ENCODE peak calls at places on chromosomes 13 and 19, in seven cellular contexts. G is CD8-positive, alpha-beta T cell; N is upper lobe of left lung; Y is breast epithelium; U is heart right ventricle; B is CD4-positive, alpha-beta T cell; J is GM12865. M is an unnamed sample.

GRCh38 chr19:6464070-6464873 is at the start of gene CRB3:
- DNase-seq in Y (peak), G (peak), B (peak), N (peak), U (no peak), J (no peak), M (peak)

GRCh38 chr13:66972659-66973058 is 257.5 kb downstream of the PCDH9 start:
- DNase-seq in U (no peak), B (no peak), G (no peak), N (no peak), Y (no peak), J (no peak), M (no peak)

GRCh38 chr13:73820688-73821087 is 313.5 kb downstream of the KLF12 start:
- DNase-seq in J (peak), U (no peak), Y (no peak), G (no peak), N (no peak), B (no peak), M (no peak)

GRCh38 chr19:51651216-51651846 is 4.7 kb upstream of the SIGLEC14 start:
- DNase-seq in Y (no peak), B (no peak), U (no peak), J (peak), G (no peak), N (peak), M (no peak)

GRCh38 chr13:27635256-27635655 is 13.6 kb downstream of the POLR1D start:
- DNase-seq in U (no peak), G (no peak), Y (no peak), B (no peak), N (no peak), J (no peak), M (no peak)

GRCh38 chr13:88281846-88282245 is 610.7 kb downstream of the SLITRK5 start:
- DNase-seq in B (no peak), G (no peak), N (no peak), U (no peak), Y (no peak), J (no peak), M (no peak)

GRCh38 chr19:52943134-52943883 is 19.4 kb downstream of the ZNF816 start:
- DNase-seq in Y (no peak), N (no peak), B (no peak), J (no peak), U (no peak), G (no peak), M (no peak)

GRCh38 chr13:44583126-44583525 is 7.0 kb upstream of the TSC22D1 start:
- DNase-seq in U (no peak), B (no peak), N (no peak), Y (no peak), J (no peak), G (no peak), M (no peak)

GRCh38 chr19:3357731-3358391 is 8.5 kb upstream of the NFIC start:
- DNase-seq in Y (no peak), G (no peak), J (no peak), N (no peak), B (no peak), U (no peak), M (no peak)

GRCh38 chr13:111241006-111241755 is 79.3 kb upstream of the TEX29 start:
- DNase-seq in B (no peak), J (no peak), N (no peak), Y (no peak), U (no peak), G (no peak), M (no peak)

GRCh38 chr19:58569943-58570670 is 3.0 kb downstream of the MZF1 start:
- DNase-seq in G (no peak), B (no peak), N (peak), J (no peak), Y (peak), U (no peak), M (no peak)

GRCh38 chr19:50669319-50670101 is 20.3 kb downstream of the C19orf81 start:
- DNase-seq in Y (no peak), B (peak), N (no peak), U (no peak), J (peak), G (peak), M (no peak)

GRCh38 chr19:44893704-44894103 is 2.6 kb downstream of the TOMM40 start:
- DNase-seq in Y (no peak), U (no peak), N (no peak), B (no peak), J (no peak), G (no peak), M (no peak)

GRCh38 chr19:44889830-44890365 is 1.2 kb upstream of the TOMM40 start:
- DNase-seq in N (no peak), U (no peak), G (no peak), B (no peak), J (peak), Y (no peak), M (no peak)

GRCh38 chr19:44890366-44891015 is 563 bp upstream of the TOMM40 start:
- DNase-seq in J (no peak), Y (peak), N (peak), G (no peak), U (peak), B (no peak), M (peak)

GRCh38 chr19:44892932-44893331 is 1.9 kb downstream of the TOMM40 start:
- DNase-seq in Y (no peak), B (no peak), J (no peak), G (no peak), N (no peak), U (no peak), M (no peak)

DNA sequence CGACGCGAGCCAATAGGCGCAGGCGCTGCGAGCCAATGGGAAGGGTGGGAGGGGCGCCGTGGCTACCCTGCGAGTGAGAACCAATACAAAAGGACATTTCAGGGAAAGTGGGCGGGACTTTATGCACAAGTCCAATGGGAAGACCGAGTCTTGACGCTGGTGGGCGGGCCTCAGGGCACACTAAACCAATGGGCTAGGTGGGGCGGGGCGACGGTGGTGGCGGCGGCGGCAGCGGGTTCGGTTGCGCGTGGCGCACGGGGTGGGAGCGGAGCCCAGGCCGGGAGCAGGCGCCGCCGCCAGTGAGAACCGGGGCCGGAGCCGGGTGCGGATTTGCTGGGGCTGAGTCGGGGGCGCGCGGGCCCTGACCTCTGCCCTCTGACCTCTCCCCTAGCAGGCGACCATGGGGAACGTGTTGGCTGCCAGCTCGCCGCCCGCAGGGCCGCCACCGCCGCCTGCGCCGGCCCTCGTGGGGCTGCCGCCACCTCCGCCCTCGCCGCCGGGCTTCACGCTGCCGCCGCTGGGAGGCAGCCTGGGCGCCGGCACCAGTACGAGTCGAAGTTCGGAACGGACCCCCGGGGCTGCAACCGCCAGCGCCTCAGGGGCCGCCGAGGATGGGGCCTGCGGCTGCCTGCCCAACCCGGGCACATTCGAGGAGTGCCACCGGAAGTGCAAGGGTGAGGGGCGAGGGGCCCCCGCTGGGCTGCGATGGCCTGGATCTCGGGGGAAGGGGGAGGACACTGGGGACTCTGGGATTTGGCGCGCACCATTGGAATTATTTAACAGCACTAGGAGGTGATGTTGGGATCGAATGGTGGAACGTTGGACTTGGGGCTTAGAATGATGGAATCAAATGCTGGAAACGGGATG is at the start of gene TOMM40:
- DNase-seq in U (no peak), N (no peak), J (peak), G (peak), Y (no peak), B (peak), M (peak)
- TF ChIP-seq CTCF in U (no peak), N (no peak), J (no peak), G (no peak), Y (no peak), B (no peak), M (no peak)

GRCh38 chr19:12770922-12771321 is 4.4 kb downstream of the HOOK2 start:
- DNase-seq in Y (no peak), N (no peak), B (no peak), J (no peak), U (no peak), G (no peak), M (no peak)

GRCh38 chr19:12772323-12772722 is 3.0 kb downstream of the HOOK2 start:
- DNase-seq in G (no peak), U (peak), Y (no peak), B (no peak), J (no peak), N (no peak), M (no peak)

GRCh38 chr19:12777217-12778019 is 2.1 kb upstream of the HOOK2 start:
- DNase-seq in N (peak), G (peak), B (peak), J (peak), Y (peak), U (peak), M (peak)

GRCh38 chr19:12774588-12775555 is at the start of gene HOOK2:
- DNase-seq in U (peak), Y (peak), N (peak), G (no peak), B (no peak), J (peak), M (no peak)

GRCh38 chr19:12773571-12773970 is 1.8 kb downstream of the HOOK2 start:
- DNase-seq in U (peak), G (no peak), B (no peak), N (no peak), Y (no peak), J (no peak), M (no peak)
- TF ChIP-seq CTCF in U (peak), G (no peak), B (no peak), N (no peak), Y (no peak), J (peak), M (no peak)

GRCh38 chr13:84870190-84870589 is 929.0 kb downstream of the SLITRK6 start:
- DNase-seq in Y (no peak), B (no peak), N (no peak), U (no peak), G (no peak), J (no peak), M (no peak)
- TF ChIP-seq CTCF in Y (no peak), B (no peak), N (no peak), U (no peak), G (no peak), J (peak), M (no peak)

DNA sequence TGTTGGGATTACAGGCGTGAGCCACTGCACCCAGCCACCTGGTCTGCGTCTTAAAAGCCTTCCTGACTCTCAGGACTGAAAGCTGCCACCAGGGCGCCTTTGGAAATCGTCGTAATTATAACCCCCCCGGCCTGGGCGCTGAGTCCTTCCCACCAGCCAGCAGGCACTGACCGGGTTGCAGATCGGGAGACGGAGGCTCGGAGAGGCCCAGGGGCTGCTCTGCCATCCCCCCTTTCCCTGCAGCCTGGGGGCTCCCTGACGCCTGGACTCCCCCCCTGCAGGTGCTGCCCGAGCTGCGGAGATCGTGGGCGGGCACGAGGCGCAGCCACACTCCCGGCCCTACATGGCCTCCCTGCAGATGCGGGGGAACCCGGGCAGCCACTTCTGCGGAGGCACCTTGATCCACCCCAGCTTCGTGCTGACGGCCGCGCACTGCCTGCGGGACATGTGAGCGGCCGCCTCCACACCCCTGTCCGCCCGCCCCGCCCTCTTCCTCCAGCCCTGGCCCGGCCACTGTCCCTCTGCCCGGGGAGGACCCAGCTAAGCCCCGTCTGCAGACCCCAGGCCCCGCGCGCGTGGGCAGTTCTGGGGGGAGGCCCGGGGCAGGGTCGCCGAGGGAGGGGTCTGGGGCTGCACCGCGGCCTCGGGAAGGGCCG is 2.5 kb downstream of the PRTN3 start:
- DNase-seq in N (peak), Y (no peak), U (no peak), J (no peak), G (no peak), B (no peak), M (no peak)
- TF ChIP-seq CTCF in N (no peak), Y (no peak), U (no peak), J (no peak), G (no peak), B (no peak), M (no peak)

GRCh38 chr13:87259479-87260083 is 411.6 kb upstream of the SLITRK5 start:
- DNase-seq in B (no peak), N (no peak), J (no peak), U (no peak), Y (no peak), G (no peak), M (no peak)
- TF ChIP-seq CTCF in B (no peak), N (no peak), J (no peak), U (peak), Y (no peak), G (no peak), M (no peak)

GRCh38 chr19:33304760-33305647 is 2.7 kb upstream of the CEBPA start:
- DNase-seq in G (no peak), Y (peak), N (peak), U (no peak), J (no peak), B (no peak), M (no peak)
- TF ChIP-seq CTCF in G (no peak), Y (no peak), N (no peak), U (no peak), J (no peak), B (no peak), M (no peak)

DNA sequence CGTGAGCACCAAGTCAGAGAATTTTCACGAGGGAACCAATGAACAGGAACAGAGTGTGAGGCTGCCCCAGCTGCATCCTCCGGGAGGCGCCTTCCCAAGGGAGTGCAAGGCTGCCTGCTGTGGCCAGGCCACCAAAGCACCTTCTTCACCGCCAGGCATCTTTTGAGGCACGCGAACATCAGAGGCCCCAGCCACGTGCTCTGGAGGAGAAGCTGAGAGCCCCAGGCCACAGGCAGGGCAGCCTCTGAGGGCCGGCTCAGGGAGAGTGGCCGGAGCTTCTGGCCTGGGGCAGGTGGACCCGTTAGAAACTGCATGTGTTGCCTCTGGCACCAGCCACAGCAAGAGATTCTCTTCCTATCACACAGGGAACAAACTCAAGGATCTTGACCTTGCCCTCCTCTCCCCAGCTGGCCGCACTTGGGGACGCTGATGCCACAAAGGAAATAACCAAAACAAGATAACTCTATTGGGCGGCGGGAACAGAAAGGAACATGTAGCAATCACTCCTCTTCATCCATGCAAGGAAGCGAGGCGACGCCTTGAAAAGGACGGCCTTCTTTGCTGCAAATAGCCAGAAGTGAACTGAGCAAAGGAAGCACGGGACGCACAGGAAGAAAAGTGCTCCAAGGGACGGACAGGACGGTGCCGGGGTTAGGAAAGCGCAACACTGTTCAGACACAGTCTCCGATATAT is 19.9 kb downstream of the GAS6 start:
- DNase-seq in G (no peak), N (peak), B (no peak), Y (peak), J (no peak), U (no peak), M (no peak)
- TF ChIP-seq CTCF in G (no peak), N (no peak), B (no peak), Y (no peak), J (no peak), U (no peak), M (no peak)

DNA sequence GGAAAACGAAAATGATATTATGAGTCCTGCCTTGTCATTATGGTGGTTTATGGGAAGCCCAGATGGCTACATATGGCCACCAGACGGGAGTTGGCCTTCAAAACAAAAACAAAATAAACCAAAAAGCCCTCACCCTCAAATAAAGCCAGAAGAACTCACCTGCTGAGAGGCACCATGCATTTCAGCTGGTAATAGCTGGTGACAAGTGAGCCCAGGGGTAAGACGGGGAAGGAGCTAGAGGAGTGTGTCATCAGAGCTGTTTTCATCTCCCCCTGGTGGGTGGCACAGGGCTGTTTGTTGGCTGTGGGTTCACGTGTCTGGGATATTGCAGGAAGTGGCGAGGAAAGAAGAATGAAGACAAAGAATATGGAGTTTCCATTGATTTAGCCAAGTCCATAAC is 152.9 kb downstream of the EFNB2 start:
- DNase-seq in J (no peak), U (no peak), N (no peak), B (no peak), G (no peak), Y (no peak), M (no peak)
- TF ChIP-seq CTCF in J (no peak), U (no peak), N (no peak), B (no peak), G (no peak), Y (no peak), M (no peak)